ENCODE peak calls at places on chromosomes 13 and 19, in seven cellular contexts. A is HTR-8/SVneo, P is EH, V is T-helper 1 cell, J is transverse colon, F is thoracic aorta, T is heart right ventricle. G is an unnamed sample.

GRCh38 chr13:23867027-23867491 is 22.1 kb downstream of the MIPEP start:
- DNase-seq in A (no peak), P (peak; percentile 52), V (no peak), J (no peak), F (no peak), T (no peak), G (no peak)

GRCh38 chr13:83350569-83350968 is 531.7 kb downstream of the SLITRK1 start:
- DNase-seq in A (no peak), P (peak; percentile 64), V (no peak), J (no peak), F (no peak), T (no peak), G (no peak)

GRCh38 chr19:4575267-4575793 is 15.8 kb upstream of the SEMA6B start:
- DNase-seq in A (peak; percentile 92), P (peak; percentile 94), V (no peak), J (no peak), F (no peak), T (peak; percentile 70), G (no peak)

GRCh38 chr19:19067276-19068072 is 3.7 kb downstream of the SLC25A42 start:
- DNase-seq in A (no peak), P (no peak), V (no peak), J (no peak), F (no peak), T (no peak), G (no peak)

GRCh38 chr13:29204651-29205050 is 384.5 kb downstream of the MTUS2 start:
- DNase-seq in A (no peak), P (no peak), V (no peak), J (no peak), F (no peak), T (no peak), G (no peak)

GRCh38 chr19:48354332-48354992 is 9.3 kb downstream of the TMEM143 start:
- DNase-seq in A (no peak), P (no peak), V (no peak), J (no peak), F (no peak), T (no peak), G (no peak)

GRCh38 chr13:71171740-71172139 is 695.3 kb downstream of the DACH1 start:
- DNase-seq in A (no peak), P (no peak), V (no peak), J (no peak), F (no peak), T (no peak), G (no peak)

GRCh38 chr13:30752201-30752797 is 17.0 kb downstream of the ALOX5AP start:
- DNase-seq in A (no peak), P (peak; percentile 42), V (no peak), J (no peak), F (no peak), T (peak; percentile 39), G (no peak)

GRCh38 chr13:107209811-107210210 is 641.9 kb upstream of the ARGLU1 start:
- DNase-seq in A (no peak), P (no peak), V (no peak), J (no peak), F (no peak), T (no peak), G (no peak)

GRCh38 chr13:95813139-95813538 is 136.2 kb downstream of the DNAJC3 start:
- DNase-seq in A (no peak), P (no peak), V (no peak), J (no peak), F (no peak), T (no peak), G (no peak)

GRCh38 chr13:106533940-106534843 is 1.3 kb downstream of the EFNB2 start:
- DNase-seq in A (peak; percentile 13), P (peak; percentile 74), V (peak; percentile 4), J (peak; percentile 63), F (no peak), T (peak; percentile 53), G (no peak)

GRCh38 chr19:7492142-7493055 is 3.6 kb upstream of the PEX11G start:
- DNase-seq in A (no peak), P (peak; percentile 54), V (peak; percentile 79), J (no peak), F (no peak), T (no peak), G (no peak)

GRCh38 chr13:66933994-66934393 is 296.1 kb downstream of the PCDH9 start:
- DNase-seq in A (peak; percentile 0), P (peak; percentile 27), V (no peak), J (no peak), F (no peak), T (no peak), G (no peak)

GRCh38 chr13:37602743-37603381 is 4.3 kb upstream of the POSTN start:
- DNase-seq in A (no peak), P (peak; percentile 56), V (no peak), J (no peak), F (no peak), T (no peak), G (no peak)

GRCh38 chr13:44280461-44280860 is 93.2 kb upstream of the SERP2 start:
- DNase-seq in A (no peak), P (peak; percentile 76), V (no peak), J (no peak), F (no peak), T (no peak), G (no peak)

GRCh38 chr19:41872775-41873647 is 4.1 kb upstream of the CD79A start:
- DNase-seq in A (peak; percentile 62), P (peak; percentile 64), V (peak; percentile 63), J (peak; percentile 87), F (no peak), T (peak; percentile 61), G (no peak)

GRCh38 chr19:13794388-13794751 is 873 bp upstream of the ZSWIM4 start:
- DNase-seq in A (peak; percentile 30), P (peak; percentile 99), V (no peak), J (peak; percentile 78), F (peak; percentile 60), T (peak; percentile 74), G (no peak)

GRCh38 chr19:20661150-20661819 is at the start of gene ZNF626:
- DNase-seq in A (peak; percentile 74), P (peak; percentile 95), V (peak; percentile 88), J (peak; percentile 88), F (peak; percentile 98), T (peak; percentile 93), G (peak; percentile 87)

GRCh38 chr13:36709136-36709895 is 35.5 kb downstream of the SERTM1 start:
- DNase-seq in A (no peak), P (no peak), V (no peak), J (no peak), F (no peak), T (no peak), G (no peak)